ENCODE peak calls at places on chromosomes 16 and 17, in six cellular contexts. F, H, D, T, J and C are unnamed samples.
A peak's percentile ranks its signal among the peaks of the same experiment; 100 is the strongest.

GRCh38 chr17:63854709-63855108 is 12.2 kb upstream of the SMARCD2 start:
- DNase-seq in F (no peak), T (no peak), H (no peak), D (no peak), J (no peak), C (no peak)

GRCh38 chr16:23317751-23318150 is 15.6 kb downstream of the SCNN1B start:
- DNase-seq in D (no peak), T (no peak), F (no peak), H (no peak), J (no peak), C (no peak)

GRCh38 chr16:49664221-49665215 is 191.4 kb downstream of the ZNF423 start:
- DNase-seq in T (peak; percentile 72), J (peak; percentile 41), H (peak; percentile 48), F (no peak), D (no peak), C (no peak)

GRCh38 chr16:59905628-59906027 is 1171.5 kb upstream of the GOT2 start:
- DNase-seq in F (no peak), H (no peak), T (no peak), J (no peak), D (no peak), C (no peak)

GRCh38 chr17:82330322-82331239 is 3.0 kb downstream of the SECTM1 start:
- DNase-seq in T (no peak), J (no peak), F (no peak), H (no peak), D (no peak), C (no peak)

GRCh38 chr16:23324727-23325126 is 22.6 kb downstream of the SCNN1B start:
- DNase-seq in H (peak; percentile 56), F (no peak), D (peak; percentile 79), T (peak; percentile 36), J (peak; percentile 21), C (no peak)

GRCh38 chr16:11196286-11196828 is 59.6 kb downstream of the SOCS1 start:
- DNase-seq in H (no peak), J (no peak), T (no peak), D (no peak), F (no peak), C (no peak)

GRCh38 chr17:64506576-64507417 is at the start of gene CEP95:
- DNase-seq in T (peak; percentile 96), F (peak; percentile 89), D (peak; percentile 91), H (peak; percentile 96), J (peak; percentile 96), C (no peak)

GRCh38 chr17:4562000-4562969 is 1.9 kb upstream of the GGT6 start:
- DNase-seq in H (no peak), T (no peak), D (no peak), J (no peak), F (no peak), C (no peak)

GRCh38 chr16:83615131-83615530 is 192.6 kb upstream of the HSBP1 start:
- DNase-seq in F (no peak), H (no peak), J (no peak), T (no peak), D (no peak), C (no peak)

GRCh38 chr17:79862259-79862658 is 23.0 kb upstream of the CBX4 start:
- DNase-seq in F (no peak), T (no peak), J (no peak), H (no peak), D (no peak), C (no peak)

GRCh38 chr16:64858076-64858475 is 263.8 kb downstream of the CDH11 start:
- DNase-seq in T (no peak), F (no peak), D (no peak), H (no peak), J (no peak), C (no peak)

GRCh38 chr16:23269248-23270091 is 32.6 kb upstream of the SCNN1B start:
- DNase-seq in T (no peak), H (no peak), F (no peak), D (no peak), J (no peak), C (peak; percentile 4)

GRCh38 chr17:44187131-44187899 is 543 bp downstream of the TMUB2 start:
- DNase-seq in H (no peak), F (no peak), T (no peak), J (no peak), D (no peak), C (no peak)

GRCh38 chr17:81851423-81851822 is 8.9 kb downstream of the P4HB start:
- DNase-seq in T (no peak), F (no peak), J (no peak), H (no peak), D (no peak), C (no peak)

GRCh38 chr16:57667526-57668258 is 414 bp upstream of the ADGRG3 start:
- DNase-seq in H (no peak), D (no peak), T (peak; percentile 34), J (peak; percentile 59), F (no peak), C (no peak)

GRCh38 chr16:4852221-4852872 is 5.1 kb downstream of the UBN1 start:
- DNase-seq in J (no peak), F (no peak), D (no peak), T (no peak), H (no peak), C (no peak)

GRCh38 chr17:8995711-8996110 is 25.6 kb upstream of the NTN1 start:
- DNase-seq in T (no peak), J (no peak), H (no peak), D (no peak), F (no peak), C (peak; percentile 56)

GRCh38 chr17:50181601-50182345 is 16.0 kb downstream of the SGCA start:
- DNase-seq in H (no peak), D (no peak), F (no peak), T (no peak), J (no peak), C (no peak)

GRCh38 chr17:65268832-65269231 is 131.7 kb downstream of the RGS9 start:
- DNase-seq in D (no peak), T (no peak), J (no peak), H (no peak), F (no peak), C (no peak)

GRCh38 chr16:1613240-1613639 is 1.1 kb downstream of the CRAMP1 start:
- DNase-seq in T (no peak), H (no peak), F (no peak), J (no peak), D (no peak), C (peak; percentile 5)

GRCh38 chr16:67668495-67669157 is 2.0 kb downstream of the C16orf86 start:
- DNase-seq in D (no peak), J (no peak), T (no peak), H (no peak), F (no peak), C (no peak)

GRCh38 chr17:41687828-41688640 is 651 bp upstream of the EIF1 start:
- DNase-seq in J (peak; percentile 71), T (peak; percentile 47), H (peak; percentile 49), F (no peak), D (peak; percentile 54), C (no peak)

GRCh38 chr17:32298721-32299578 is 33.3 kb downstream of the RHBDL3 start:
- DNase-seq in H (no peak), D (peak; percentile 66), T (no peak), J (no peak), F (no peak), C (no peak)

GRCh38 chr17:48053758-48054237 is 5.6 kb downstream of the NFE2L1 start:
- DNase-seq in F (no peak), J (no peak), D (no peak), T (no peak), H (no peak), C (no peak)
- H3K4me3 ChIP-seq in F (peak overlapping the region; percentile 88), J (no peak overlapping the region), D (no peak overlapping the region), T (peak overlapping the region; percentile 76), H (peak overlapping the region; percentile 80), C (no peak overlapping the region)

GRCh38 chr17:45844695-45845375 is at the start of gene SPPL2C:
- DNase-seq in J (no peak), H (no peak), F (no peak), D (no peak), T (no peak), C (no peak)

GRCh38 chr17:45846646-45847045 is 2.0 kb downstream of the SPPL2C start:
- DNase-seq in J (no peak), H (no peak), D (no peak), F (no peak), T (no peak), C (no peak)

GRCh38 chr17:45847101-45847500 is 2.4 kb downstream of the SPPL2C start:
- DNase-seq in F (no peak), H (no peak), T (no peak), D (no peak), J (no peak), C (no peak)

GRCh38 chr17:45846223-45846622 is 1.5 kb downstream of the SPPL2C start:
- DNase-seq in F (no peak), D (no peak), H (no peak), T (no peak), J (no peak), C (no peak)

GRCh38 chr17:45845376-45846185 is 900 bp downstream of the SPPL2C start:
- DNase-seq in J (no peak), D (no peak), T (no peak), H (no peak), F (no peak), C (no peak)
- H3K4me1 ChIP-seq in J (no peaks in the 10 kb centered on the region), D (no peaks in the 10 kb centered on the region), T (peaks cover 5% of the 10 kb centered on the region), H (no peaks in the 10 kb centered on the region), F (no peaks in the 10 kb centered on the region), C (no peaks in the 10 kb centered on the region)

GRCh38 chr17:20890338-20890737 is 152.5 kb downstream of the USP22 start:
- DNase-seq in T (no peak), D (no peak), H (no peak), J (no peak), F (no peak), C (no peak)

DNA sequence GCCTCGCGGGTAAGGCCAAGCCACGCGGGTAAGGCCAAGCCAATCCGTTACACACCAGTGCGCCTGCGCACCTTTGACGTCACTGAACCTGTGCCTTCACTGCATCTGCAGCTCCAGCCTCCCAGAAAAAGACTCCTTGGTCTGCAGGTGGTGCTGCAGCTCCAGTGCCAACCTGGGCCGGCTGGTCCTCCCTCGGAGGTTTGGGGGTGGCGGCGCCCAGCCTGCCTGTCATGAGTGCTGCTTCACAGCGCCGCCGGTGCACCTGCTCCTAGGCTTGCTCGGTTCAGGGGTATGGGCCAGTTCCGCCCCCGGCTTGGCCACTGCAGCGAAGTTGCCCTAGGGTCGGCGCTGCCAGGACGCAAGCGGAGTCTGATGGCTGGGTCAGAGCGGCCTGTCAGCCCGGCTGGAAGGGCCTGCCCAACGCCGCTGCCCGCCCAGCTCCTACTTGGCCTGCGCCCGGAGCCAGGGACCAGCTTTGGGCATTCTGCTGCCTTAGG is 146.6 kb downstream of the USP22 start:
- DNase-seq in F (no peak), T (no peak), D (no peak), J (peak; percentile 62), H (no peak), C (no peak)
- TF ChIP-seq CTCF in F (no peak), T (no peak), D (no peak), J (peak; percentile 49), H (peak; percentile 15), C (no peak)

DNA sequence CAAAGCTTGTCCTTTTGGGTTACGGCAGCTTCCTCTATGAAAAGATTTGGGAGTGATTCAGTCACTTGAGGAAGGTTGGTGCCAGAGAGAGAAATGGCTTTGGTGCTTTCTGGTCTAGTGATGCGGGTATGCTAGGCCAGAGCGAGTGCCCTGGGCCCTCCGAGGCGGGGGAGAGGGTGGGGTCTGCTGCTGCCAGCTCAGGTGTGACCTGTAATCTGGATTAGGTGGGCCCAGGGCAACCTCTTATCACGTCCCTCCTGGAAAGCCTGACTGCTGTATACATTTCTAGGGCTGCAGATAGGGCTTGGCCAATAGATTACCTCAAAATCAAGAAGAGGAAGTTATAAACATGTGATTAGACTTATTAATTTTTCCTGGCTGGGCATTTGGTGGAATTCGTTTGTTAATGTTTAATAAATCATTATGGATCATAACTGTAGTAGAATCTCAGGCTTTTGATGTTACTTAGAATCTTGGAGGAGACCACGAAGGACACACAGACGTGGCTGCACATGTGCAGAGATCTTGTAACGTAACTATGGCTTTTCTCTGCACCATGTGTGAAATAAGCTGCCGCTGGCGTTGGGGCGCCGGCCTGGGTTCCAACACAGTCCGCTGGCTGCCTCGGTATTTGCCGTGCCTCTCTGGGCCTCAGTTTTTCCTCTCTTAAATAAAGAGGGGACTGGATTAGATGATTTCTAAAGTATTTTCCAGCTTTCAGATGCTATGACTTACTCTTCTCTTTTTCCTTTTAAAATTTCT is 1.2 kb downstream of the IRF8 start:
- DNase-seq in T (no peak), H (no peak), F (no peak), D (no peak), J (no peak), C (no peak)
- H3K4me3 ChIP-seq in T (peak overlapping the region; percentile 71), H (no peak overlapping the region), F (peak overlapping the region; percentile 68), D (no peak overlapping the region), J (no peak overlapping the region), C (peak overlapping the region; percentile 78)